ENCODE peak calls at places on chromosomes 5 and 9, in five cellular contexts. F, D, J, T and G are unnamed samples.

GRCh38 chr5:109619661-109620060 is 70.1 kb upstream of the MAN2A1 start:
- DNase-seq in F (no peak), D (no peak), J (no peak), T (no peak), G (no peak)

GRCh38 chr5:79448336-79448735 is 65.6 kb downstream of the HOMER1 start:
- DNase-seq in F (no peak), D (peak; percentile 70), J (no peak), T (no peak), G (no peak)

GRCh38 chr5:1086871-1087270 is 25.0 kb downstream of the SLC12A7 start:
- DNase-seq in F (no peak), D (no peak), J (no peak), T (no peak), G (no peak)

GRCh38 chr5:4189317-4189716 is 593.7 kb downstream of the IRX1 start:
- DNase-seq in F (no peak), D (no peak), J (no peak), T (no peak), G (no peak)

GRCh38 chr5:157217289-157218024 is 36.8 kb downstream of the ITK start:
- DNase-seq in F (no peak), D (no peak), J (no peak), T (no peak), G (no peak)

GRCh38 chr5:14714706-14715105 is 50.2 kb downstream of the OTULIN start:
- DNase-seq in F (peak; percentile 80), D (no peak), J (no peak), T (no peak), G (no peak)

GRCh38 chr9:13033959-13034695 is 245.4 kb downstream of the MPDZ start:
- DNase-seq in F (peak; percentile 54), D (peak; percentile 85), J (peak; percentile 87), T (peak; percentile 72), G (peak; percentile 78)

GRCh38 chr5:150065346-150065745 is 21.0 kb downstream of the CSF1R start:
- DNase-seq in F (no peak), D (peak; percentile 25), J (no peak), T (no peak), G (no peak)

GRCh38 chr9:132673355-132673754 is 3.1 kb downstream of the GTF3C4 start:
- DNase-seq in F (no peak), D (peak; percentile 54), J (peak; percentile 53), T (peak; percentile 17), G (no peak)

GRCh38 chr5:132253452-132254320 is 3.8 kb upstream of the PDLIM4 start:
- DNase-seq in F (no peak), D (no peak), J (no peak), T (no peak), G (no peak)

GRCh38 chr9:129777769-129778130 is 24.9 kb upstream of the PTGES start:
- DNase-seq in F (no peak), D (no peak), J (no peak), T (no peak), G (no peak)

GRCh38 chr9:15221746-15222145 is 85.3 kb downstream of the TTC39B start:
- DNase-seq in F (no peak), D (no peak), J (no peak), T (no peak), G (no peak)

GRCh38 chr5:4700082-4700481 is 440.0 kb upstream of the ADAMTS16 start:
- DNase-seq in F (peak; percentile 27), D (peak; percentile 4), J (peak; percentile 8), T (peak; percentile 80), G (peak; percentile 86)

GRCh38 chr5:137636076-137636475 is 99.8 kb downstream of the KLHL3 start:
- DNase-seq in F (no peak), D (no peak), J (no peak), T (no peak), G (no peak)

GRCh38 chr5:175874462-175875139 is 3.2 kb downstream of the CPLX2 start:
- DNase-seq in F (no peak), D (no peak), J (no peak), T (no peak), G (no peak)

GRCh38 chr5:175870820-175871447 is 444 bp upstream of the CPLX2 start:
- DNase-seq in F (no peak), D (no peak), J (peak; percentile 47), T (no peak), G (no peak)

GRCh38 chr5:175872287-175873089 is 1.1 kb downstream of the CPLX2 start:
- DNase-seq in F (no peak), D (no peak), J (peak; percentile 88), T (peak; percentile 13), G (peak; percentile 28)

GRCh38 chr5:175876107-175876506 is 4.7 kb downstream of the CPLX2 start:
- DNase-seq in F (no peak), D (no peak), J (no peak), T (no peak), G (no peak)

GRCh38 chr5:175873090-175873454 is 1.7 kb downstream of the CPLX2 start:
- DNase-seq in F (no peak), D (peak; percentile 10), J (peak; percentile 89), T (peak; percentile 76), G (peak; percentile 71)
- TF ChIP-seq CTCF in F (peak; percentile 23), D (peak; percentile 36), J (peak; percentile 35), T (no peak), G (peak; percentile 30)

GRCh38 chr9:4549751-4550295 is 59.6 kb downstream of the SLC1A1 start:
- DNase-seq in F (no peak), D (peak; percentile 9), J (no peak), T (no peak), G (no peak)

GRCh38 chr9:4550777-4551476 is 60.7 kb downstream of the SLC1A1 start:
- DNase-seq in F (no peak), D (peak; percentile 39), J (no peak), T (no peak), G (no peak)

GRCh38 chr9:4553951-4554381 is 63.7 kb downstream of the SLC1A1 start:
- DNase-seq in F (no peak), D (peak; percentile 13), J (no peak), T (no peak), G (no peak)

GRCh38 chr9:4547016-4547415 is 56.7 kb downstream of the SLC1A1 start:
- DNase-seq in F (no peak), D (peak; percentile 53), J (no peak), T (no peak), G (no peak)

DNA sequence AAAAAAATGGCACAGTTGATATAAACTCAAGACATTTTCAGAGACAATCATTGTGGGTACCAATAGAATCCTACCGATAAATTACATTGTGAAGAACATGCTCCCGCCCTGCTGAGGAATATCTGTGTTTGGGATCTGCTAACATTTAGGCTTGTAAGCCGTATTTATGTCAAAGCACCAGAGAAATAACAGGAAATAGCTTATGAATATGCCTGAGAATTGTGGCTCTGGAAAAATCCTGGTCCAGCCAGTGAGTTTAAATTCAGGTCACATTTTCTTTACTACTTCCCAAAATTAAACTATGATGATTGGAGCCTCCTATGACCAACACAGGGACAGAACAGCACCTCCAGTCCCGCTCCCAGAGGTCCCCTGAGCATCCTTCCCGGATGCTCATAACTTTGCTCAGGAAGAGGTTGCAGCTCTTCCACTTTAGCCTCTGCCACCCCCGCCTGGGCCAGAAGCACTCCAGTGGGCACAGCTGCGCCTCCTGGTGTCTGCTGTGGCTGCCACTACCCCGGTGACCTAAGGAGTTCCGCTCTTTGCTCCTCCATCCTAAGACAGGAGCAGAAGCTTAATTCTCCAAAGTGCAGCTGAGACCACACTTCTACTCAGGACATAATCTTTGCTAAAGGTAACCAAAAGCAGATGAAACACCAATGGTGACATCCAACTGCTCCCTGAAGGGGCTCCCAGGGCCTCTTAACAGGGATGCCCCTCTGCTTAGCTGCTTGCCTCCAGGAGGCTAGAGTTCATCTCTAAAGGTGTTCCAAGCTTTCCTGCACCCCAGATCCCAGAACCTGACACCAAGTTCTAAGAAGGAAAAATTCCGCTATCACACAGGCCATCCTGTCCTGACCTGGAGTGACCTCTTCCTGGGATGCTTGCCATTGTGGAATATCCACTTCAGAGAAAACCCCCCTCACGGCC is 58.8 kb downstream of the SLC1A1 start:
- DNase-seq in F (no peak), D (peak; percentile 10), J (peak; percentile 16), T (peak; percentile 57), G (peak; percentile 42)
- TF ChIP-seq CTCF in F (no peak), D (peak; percentile 36), J (peak; percentile 48), T (peak; percentile 15), G (peak; percentile 38)

GRCh38 chr5:53091304-53091703 is 18.3 kb downstream of the MOCS2 start:
- DNase-seq in F (no peak), D (peak; percentile 71), J (no peak), T (no peak), G (no peak)
- TF ChIP-seq CTCF in F (no peak), D (no peak), J (no peak), T (no peak), G (no peak)

DNA sequence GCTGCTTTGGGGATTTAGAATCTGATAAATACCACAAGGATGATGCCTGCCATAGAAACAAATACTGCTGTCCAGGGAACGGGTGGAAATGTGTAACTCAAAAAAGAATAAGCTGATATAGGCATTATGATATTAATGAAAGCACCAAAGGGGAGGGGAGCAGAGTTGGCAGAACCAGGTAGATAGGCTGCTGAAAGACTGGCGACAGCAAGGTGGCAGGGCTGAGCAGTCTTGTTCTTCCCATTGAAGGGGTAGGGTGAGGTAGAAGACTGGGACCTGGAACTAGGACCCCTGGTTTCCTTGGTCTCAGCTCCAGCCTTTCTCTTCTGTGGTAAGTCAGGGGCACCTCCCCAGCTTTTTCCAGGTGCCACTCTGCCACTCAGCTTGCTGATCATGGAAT is 31.4 kb upstream of the TMOD1 start:
- DNase-seq in F (no peak), D (no peak), J (peak; percentile 37), T (no peak), G (peak; percentile 8)
- TF ChIP-seq CTCF in F (peak; percentile 52), D (peak; percentile 9), J (no peak), T (no peak), G (peak; percentile 6)

GRCh38 chr5:177133119-177133844 is at the start of gene NSD1:
- DNase-seq in F (no peak), D (peak; percentile 95), J (peak; percentile 95), T (peak; percentile 90), G (peak; percentile 87)

GRCh38 chr5:177132504-177133118 is 962 bp upstream of the NSD1 start:
- DNase-seq in F (no peak), D (peak; percentile 53), J (peak; percentile 50), T (peak; percentile 45), G (peak; percentile 78)

GRCh38 chr5:177131711-177132503 is 1.7 kb upstream of the NSD1 start:
- DNase-seq in F (no peak), D (peak; percentile 39), J (no peak), T (peak; percentile 24), G (peak; percentile 64)

GRCh38 chr5:177134653-177135225 is 1.2 kb downstream of the NSD1 start:
- DNase-seq in F (no peak), D (no peak), J (no peak), T (no peak), G (no peak)

GRCh38 chr5:177133845-177134652 is 476 bp downstream of the NSD1 start:
- DNase-seq in F (no peak), D (peak; percentile 64), J (peak; percentile 89), T (peak; percentile 70), G (peak; percentile 78)
- TF ChIP-seq CTCF in F (no peak), D (no peak), J (no peak), T (no peak), G (no peak)

DNA sequence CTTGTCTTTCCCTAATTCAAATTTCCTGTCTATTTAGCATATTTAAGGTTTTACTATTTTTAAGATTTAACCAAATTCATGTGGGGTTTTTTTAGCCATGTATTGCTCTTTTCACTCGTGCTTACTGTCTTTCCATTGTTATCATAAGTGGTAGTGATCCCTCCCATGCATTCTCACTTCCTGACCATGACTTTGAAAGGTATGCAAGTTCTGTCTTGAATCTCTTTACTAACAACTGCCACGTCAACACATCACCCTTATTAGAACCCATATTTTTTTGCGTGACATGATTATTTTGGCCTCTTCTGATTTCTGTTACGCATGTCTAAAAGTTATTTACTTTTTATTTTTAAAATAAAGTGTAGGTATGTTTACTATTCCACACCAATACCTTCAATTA is 94.7 kb upstream of the CDH6 start:
- DNase-seq in F (no peak), D (no peak), J (no peak), T (no peak), G (no peak)
- TF ChIP-seq CTCF in F (no peak), D (no peak), J (no peak), T (no peak), G (no peak)